ENCODE peak calls at places on chromosomes 6 and 20, in four cellular contexts. G is astrocyte of the spinal cord, P is GM23338, O is coronary artery. J is an unnamed sample.

GRCh38 chr20:60851826-60852704 is 400.0 kb upstream of the CDH4 start:
- DNase-seq in G (no peak), P (peak; percentile 68), O (no peak), J (peak; percentile 12)

GRCh38 chr20:658202-658601 is 5.2 kb upstream of the SRXN1 start:
- DNase-seq in G (no peak), P (no peak), O (no peak), J (no peak)

GRCh38 chr20:44576297-44576696 is 6.1 kb upstream of the PKIG start:
- DNase-seq in G (peak; percentile 52), P (peak; percentile 40), O (no peak), J (peak; percentile 18)

GRCh38 chr6:169093121-169093723 is 160.4 kb downstream of the THBS2 start:
- DNase-seq in G (no peak), P (no peak), O (no peak), J (no peak)

GRCh38 chr6:10210052-10210451 is 204.8 kb downstream of the TFAP2A start:
- DNase-seq in G (no peak), P (no peak), O (no peak), J (peak; percentile 55)

GRCh38 chr6:138654715-138655634 is 118.6 kb upstream of the CCDC28A start:
- DNase-seq in G (peak; percentile 46), P (no peak), O (no peak), J (peak; percentile 85)

GRCh38 chr6:163324928-163325784 is 89.4 kb upstream of the QKI start:
- DNase-seq in G (peak; percentile 68), P (no peak), O (no peak), J (no peak)

GRCh38 chr20:49006446-49006980 is 39.6 kb upstream of the CSE1L start:
- DNase-seq in G (no peak), P (peak; percentile 7), O (no peak), J (no peak)

GRCh38 chr6:16130932-16131387 is 2.1 kb downstream of the MYLIP start:
- DNase-seq in G (peak; percentile 84), P (peak; percentile 80), O (no peak), J (peak; percentile 55)

GRCh38 chr20:51473256-51473655 is 69.3 kb downstream of the NFATC2 start:
- DNase-seq in G (no peak), P (no peak), O (no peak), J (no peak)

GRCh38 chr20:25196701-25197120 is 1.2 kb downstream of the ENTPD6 start:
- DNase-seq in G (peak; percentile 7), P (peak; percentile 27), O (no peak), J (no peak)

GRCh38 chr20:33000802-33001466 is 3.3 kb downstream of the SUN5 start:
- DNase-seq in G (no peak), P (no peak), O (no peak), J (peak; percentile 27)

GRCh38 chr6:14134211-14134910 is 16.8 kb downstream of the CD83 start:
- DNase-seq in G (no peak), P (no peak), O (no peak), J (no peak)

GRCh38 chr6:148928811-148929210 is 182.0 kb downstream of the UST start:
- DNase-seq in G (no peak), P (no peak), O (no peak), J (no peak)

GRCh38 chr6:138439546-138439945 is 35.5 kb downstream of the HEBP2 start:
- DNase-seq in G (no peak), P (no peak), O (no peak), J (no peak)

GRCh38 chr6:7803219-7803618 is 77.3 kb downstream of the BMP6 start:
- DNase-seq in G (no peak), P (no peak), O (no peak), J (no peak)

GRCh38 chr20:57439432-57439831 is 48.2 kb downstream of the RBM38 start:
- DNase-seq in G (no peak), P (no peak), O (no peak), J (no peak)

GRCh38 chr6:1379026-1379809 is 10.2 kb upstream of the FOXF2 start:
- DNase-seq in G (no peak), P (no peak), O (peak; percentile 62), J (no peak)

GRCh38 chr20:17966432-17967312 is 1.9 kb downstream of the SNX5 start:
- DNase-seq in G (peak; percentile 52), P (peak; percentile 33), O (no peak), J (peak; percentile 46)
- TF ChIP-seq CTCF in G (peak; percentile 26), P (peak; percentile 8), O (no peak), J (peak; percentile 32)

GRCh38 chr6:33430334-33430733 is 10.5 kb downstream of the SYNGAP1 start:
- DNase-seq in G (no peak), P (no peak), O (no peak), J (no peak)

GRCh38 chr6:33429745-33430042 is 9.8 kb downstream of the SYNGAP1 start:
- DNase-seq in G (no peak), P (no peak), O (no peak), J (peak; percentile 46)

GRCh38 chr6:33432546-33432945 is 12.7 kb downstream of the SYNGAP1 start:
- DNase-seq in G (no peak), P (no peak), O (no peak), J (no peak)

GRCh38 chr6:33431880-33432541 is 12.1 kb downstream of the SYNGAP1 start:
- DNase-seq in G (no peak), P (peak; percentile 66), O (no peak), J (no peak)

GRCh38 chr6:33430991-33431879 is 11.4 kb downstream of the SYNGAP1 start:
- DNase-seq in G (peak; percentile 55), P (peak; percentile 97), O (no peak), J (peak; percentile 53)
- H3K4me3 ChIP-seq in G (no peak overlapping the region), P (peak overlapping the region; percentile 64), O (peak overlapping the region; percentile 46), J (no peak overlapping the region)

GRCh38 chr20:19251958-19252669 is 39.7 kb downstream of the SLC24A3 start:
- DNase-seq in G (no peak), P (no peak), O (no peak), J (no peak)

GRCh38 chr20:19253316-19253715 is 40.9 kb downstream of the SLC24A3 start:
- DNase-seq in G (no peak), P (no peak), O (no peak), J (no peak)

GRCh38 chr20:19252670-19253120 is 40.3 kb downstream of the SLC24A3 start:
- DNase-seq in G (no peak), P (no peak), O (no peak), J (peak; percentile 68)

GRCh38 chr20:19251506-19251905 is 39.1 kb downstream of the SLC24A3 start:
- DNase-seq in G (no peak), P (no peak), O (no peak), J (no peak)

DNA sequence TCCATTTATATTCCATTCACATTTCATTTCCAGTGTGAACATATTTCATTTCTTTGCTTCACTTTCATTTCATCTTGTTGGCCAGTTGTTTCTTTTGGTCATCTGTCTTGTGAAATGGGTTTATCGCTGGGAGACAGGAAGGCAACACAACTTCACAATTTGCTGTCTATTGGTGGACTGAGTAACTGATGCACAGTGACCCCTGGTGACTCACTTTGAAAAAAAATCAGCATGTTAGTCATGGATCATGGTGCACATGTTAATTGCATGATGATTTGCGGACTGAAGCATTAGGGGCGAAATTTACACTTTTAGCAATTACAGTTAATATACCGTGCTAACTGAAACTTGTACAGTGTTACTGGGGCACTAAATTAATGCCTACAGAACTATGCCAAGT is 37.1 kb downstream of the SLC24A3 start:
- DNase-seq in G (no peak), P (no peak), O (no peak), J (peak; percentile 13)
- TF ChIP-seq CTCF in G (no peak), P (peak; percentile 36), O (no peak), J (no peak)

GRCh38 chr6:159983641-159984080 is 14.8 kb downstream of the IGF2R start:
- DNase-seq in G (peak; percentile 61), P (no peak), O (no peak), J (no peak)
- H3K4me3 ChIP-seq in G (no peak overlapping the region), P (no peak overlapping the region), O (no peak overlapping the region), J (no peak overlapping the region)

J was measured in epithelial cell of esophagus.